ENCODE peak calls at places on chromosomes 5 and 9, in four cellular contexts. Q, H, E and M are unnamed samples.

GRCh38 chr5:180797256-180798192 is 5.1 kb downstream of the MGAT1 start:
- DNase-seq in H (no peak), Q (peak), E (no peak), M (no peak)

GRCh38 chr5:96408276-96408777 is 24.7 kb downstream of the PCSK1 start:
- DNase-seq in E (no peak), H (no peak), Q (no peak), M (no peak)

GRCh38 chr9:93466416-93467061 is 13.2 kb upstream of the FAM120AOS start:
- DNase-seq in E (peak), Q (no peak), H (no peak), M (no peak)

GRCh38 chr5:88883566-88884434 is 816 bp upstream of the MEF2C start:
- DNase-seq in E (no peak), H (no peak), Q (peak), M (peak)

GRCh38 chr5:132418876-132419275 is 49.4 kb downstream of the SLC22A5 start:
- DNase-seq in H (no peak), E (no peak), Q (no peak), M (no peak)

GRCh38 chr5:22852807-22853670 is at the start of gene CDH12:
- DNase-seq in E (no peak), H (no peak), Q (no peak), M (no peak)

GRCh38 chr5:112434650-112435049 is 15.6 kb upstream of the EPB41L4A start:
- DNase-seq in Q (no peak), E (no peak), H (no peak), M (peak)

GRCh38 chr5:37721447-37721871 is 118.4 kb downstream of the GDNF start:
- DNase-seq in E (no peak), H (peak), Q (no peak), M (no peak)

GRCh38 chr5:106386287-106386686 is 1284.5 kb downstream of the EFNA5 start:
- DNase-seq in E (no peak), H (no peak), Q (no peak), M (no peak)

GRCh38 chr9:15697459-15697858 is 144.6 kb downstream of the CCDC171 start:
- DNase-seq in H (no peak), Q (no peak), E (no peak), M (no peak)

GRCh38 chr5:168736201-168736940 is 157.2 kb upstream of the PANK3 start:
- DNase-seq in Q (no peak), E (no peak), H (no peak), M (no peak)

GRCh38 chr9:2418619-2419018 is 203.0 kb upstream of the VLDLR start:
- DNase-seq in E (no peak), H (no peak), Q (no peak), M (no peak)

GRCh38 chr5:4868140-4868735 is 271.9 kb upstream of the ADAMTS16 start:
- DNase-seq in E (peak), Q (peak), H (no peak), M (peak)

GRCh38 chr5:128455861-128456361 is 82.1 kb downstream of the FBN2 start:
- DNase-seq in E (no peak), Q (no peak), H (no peak), M (no peak)

GRCh38 chr5:166074839-166075481 is 2216.5 kb upstream of the WWC1 start:
- DNase-seq in E (no peak), H (no peak), Q (no peak), M (no peak)
- TF ChIP-seq SIN3A in E (no peak), H (no peak), Q (no peak), M (no peak)

GRCh38 chr5:159786901-159787691 is 129.2 kb upstream of the ADRA1B start:
- DNase-seq in E (no peak), H (no peak), Q (no peak), M (peak)
- TF ChIP-seq NFIC in E (no peak), H (no peak), Q (no peak), M (peak)

GRCh38 chr9:69149321-69149807 is 24.7 kb upstream of the TJP2 start:
- DNase-seq in E (no peak), Q (no peak), H (no peak), M (no peak)

GRCh38 chr9:69155341-69156030 is 18.6 kb upstream of the TJP2 start:
- DNase-seq in Q (no peak), E (no peak), H (no peak), M (no peak)

GRCh38 chr9:69157751-69158466 is 16.2 kb upstream of the TJP2 start:
- DNase-seq in H (no peak), E (no peak), Q (no peak), M (no peak)

GRCh38 chr9:69151506-69151905 is 22.6 kb upstream of the TJP2 start:
- DNase-seq in Q (no peak), H (no peak), E (no peak), M (no peak)

GRCh38 chr9:69153707-69154521 is 20.2 kb upstream of the TJP2 start:
- DNase-seq in E (peak), Q (no peak), H (no peak), M (no peak)
- TF ChIP-seq USF2 in E (no peak), Q (no peak), H (no peak), M (no peak)

GRCh38 chr9:127077658-127077975 is 44.8 kb downstream of the ANGPTL2 start:
- DNase-seq in Q (no peak), H (no peak), E (no peak), M (no peak)

GRCh38 chr9:127078988-127079387 is 43.4 kb downstream of the ANGPTL2 start:
- DNase-seq in E (no peak), Q (no peak), H (no peak), M (no peak)

GRCh38 chr9:127078336-127078735 is 44.1 kb downstream of the ANGPTL2 start:
- DNase-seq in E (no peak), Q (no peak), H (no peak), M (no peak)

GRCh38 chr9:127075592-127076380 is 46.6 kb downstream of the ANGPTL2 start:
- DNase-seq in H (no peak), Q (no peak), E (no peak), M (no peak)

GRCh38 chr9:127076860-127077657 is 45.4 kb downstream of the ANGPTL2 start:
- DNase-seq in E (no peak), Q (no peak), H (no peak), M (no peak)
- TF ChIP-seq SIN3A in E (no peak), Q (no peak), H (no peak), M (no peak)

GRCh38 chr9:35396560-35397215 is 93.2 kb upstream of the RUSC2 start:
- DNase-seq in Q (no peak), E (no peak), H (no peak), M (no peak)
- TF ChIP-seq NFIC in Q (no peak), E (no peak), H (no peak), M (no peak)

DNA sequence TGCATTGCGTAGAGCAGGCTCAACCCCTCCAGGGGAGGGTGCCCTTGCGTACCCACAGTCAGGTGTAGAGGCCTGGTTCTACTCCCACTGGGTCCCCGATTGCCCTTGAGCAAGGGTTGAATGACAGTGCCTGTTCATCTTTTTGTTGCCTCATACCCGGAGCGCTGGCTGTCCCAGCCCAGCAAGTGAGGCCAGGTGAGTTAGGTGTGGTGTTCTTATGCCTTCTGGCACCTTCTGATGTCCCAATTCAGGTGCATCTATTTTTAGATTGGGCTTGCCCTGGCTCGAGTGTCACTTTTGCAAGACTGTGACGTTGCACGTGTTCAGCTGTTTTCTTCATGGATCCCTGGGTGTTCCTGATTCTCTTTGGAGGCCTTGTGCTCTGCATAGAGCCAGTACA is 257.8 kb downstream of the GOLPH3 start:
- DNase-seq in Q (no peak), H (no peak), E (no peak), M (no peak)
- TF ChIP-seq USF2 in Q (no peak), H (no peak), E (no peak), M (no peak)

GRCh38 chr9:125732562-125732961 is 14.6 kb upstream of the PBX3 start:
- DNase-seq in E (no peak), Q (no peak), H (no peak), M (no peak)
- TF ChIP-seq SIN3A in E (no peak), Q (no peak), H (no peak), M (no peak)

DNA sequence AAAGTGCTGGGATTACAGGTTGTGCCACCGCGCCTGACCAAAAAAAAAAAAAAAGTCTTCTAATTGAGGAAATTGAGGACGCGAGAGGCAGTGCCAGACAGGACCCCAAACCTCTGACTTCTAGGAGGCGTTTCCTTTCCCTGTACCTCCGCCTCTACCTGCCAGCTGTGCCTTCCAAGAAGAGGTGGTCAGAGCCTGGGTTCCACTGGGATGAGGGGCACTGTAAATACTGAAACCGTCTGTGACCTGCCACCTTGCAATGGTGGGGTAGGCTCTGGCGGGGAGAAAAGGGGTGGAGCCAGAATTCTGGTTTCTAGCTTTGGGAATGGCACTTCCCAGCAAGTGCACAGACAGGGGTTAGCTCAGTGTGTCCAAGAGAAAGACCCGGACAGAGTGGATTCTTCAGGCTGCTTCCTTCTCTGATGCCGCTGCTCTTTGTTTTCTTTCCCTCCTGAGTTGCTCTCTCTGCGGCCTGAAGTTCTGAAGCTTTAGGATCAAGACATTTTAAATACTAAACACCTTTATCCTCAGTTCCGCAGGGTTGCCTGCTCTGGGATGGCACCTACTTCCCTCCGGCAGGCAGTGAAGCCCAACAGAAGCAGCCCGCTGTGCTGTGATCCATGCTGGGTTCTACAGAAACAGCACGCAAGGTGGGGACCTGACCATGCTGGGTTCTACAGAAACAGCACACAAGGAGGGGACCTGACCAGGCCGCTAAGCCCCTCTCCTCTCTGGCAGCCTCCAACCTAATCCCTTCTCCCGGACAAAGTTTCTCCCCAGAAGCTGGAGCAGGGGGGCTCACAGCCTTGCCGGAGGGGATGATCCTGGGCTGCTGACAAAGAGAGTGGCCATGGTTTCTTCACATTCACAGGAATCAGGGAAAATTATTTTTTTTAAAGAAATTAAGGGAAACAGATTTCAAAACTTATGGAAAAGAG is 65.2 kb downstream of the OTULIN start:
- DNase-seq in E (no peak), Q (no peak), H (no peak), M (no peak)
- TF ChIP-seq NFIC in E (no peak), Q (no peak), H (no peak), M (no peak)

GRCh38 chr9:22256381-22256780 is 190.2 kb upstream of the DMRTA1 start:
- DNase-seq in Q (no peak), H (no peak), E (no peak), M (no peak)

GRCh38 chr9:22255337-22255736 is 191.3 kb upstream of the DMRTA1 start:
- DNase-seq in H (no peak), Q (no peak), E (no peak), M (no peak)

DNA sequence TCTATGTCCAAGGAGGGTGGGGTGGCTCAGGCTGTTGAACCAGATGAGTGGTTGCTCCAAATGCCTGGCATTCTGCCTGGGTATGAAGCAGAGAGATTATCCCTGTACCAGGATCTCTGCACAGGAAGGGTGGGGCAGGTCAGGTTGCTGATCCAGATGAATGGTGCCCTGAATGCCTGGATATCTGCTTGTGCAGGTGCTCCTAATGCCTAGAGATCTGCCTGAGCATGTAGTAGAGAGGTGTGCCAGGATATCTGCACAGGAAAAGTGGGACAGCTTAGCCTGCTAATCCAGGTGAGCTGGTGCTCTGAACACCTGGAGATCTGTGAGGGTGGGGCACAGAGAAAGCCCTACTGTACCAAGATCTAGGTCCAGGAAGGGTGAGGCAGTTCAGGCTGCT is 189.6 kb upstream of the DMRTA1 start:
- DNase-seq in E (no peak), H (no peak), Q (no peak), M (no peak)
- TF ChIP-seq USF2 in E (no peak), H (no peak), Q (no peak), M (no peak)

GRCh38 chr9:893843-894420 is 52.4 kb downstream of the DMRT1 start:
- DNase-seq in E (peak), H (peak), Q (peak), M (peak)

GRCh38 chr9:903886-904285 is 62.4 kb downstream of the DMRT1 start:
- DNase-seq in E (no peak), H (no peak), Q (no peak), M (no peak)

GRCh38 chr9:899440-900184 is 58.1 kb downstream of the DMRT1 start:
- DNase-seq in E (no peak), Q (no peak), H (peak), M (no peak)
- TF ChIP-seq SIN3A in E (no peak), Q (no peak), H (no peak), M (no peak)